ENCODE peak calls at places on chromosome 6, in seven cellular contexts. One of them, this sample, is unnamed.
A peak's percentile ranks its signal among the peaks of the same experiment; 100 is the strongest.

GRCh38 chr6:79071547-79071946 is 6.5 kb downstream of the PHIP start:
- DNase-seq in Peyer's patch: no peak
- DNase-seq in heart right ventricle: no peak
- DNase-seq in cardiac muscle cell: no peak
- DNase-seq in esophagus squamous epithelium: no peak
- DNase-seq in left lung: no peak
- DNase-seq in IMR-90: no peak
- DNase-seq in this sample: no peak

GRCh38 chr6:31822038-31822821 is 5.3 kb upstream of the HSPA1B start:
- DNase-seq in heart right ventricle: peak; percentile 78
- DNase-seq in cardiac muscle cell: peak; percentile 86
- DNase-seq in esophagus squamous epithelium: peak; percentile 25
- DNase-seq in left lung: peak; percentile 89
- DNase-seq in Peyer's patch: peak; percentile 68
- DNase-seq in IMR-90: peak; percentile 64
- DNase-seq in this sample: peak; percentile 53

GRCh38 chr6:77653817-77654216 is 978 bp downstream of the MEI4 start:
- DNase-seq in IMR-90: no peak
- DNase-seq in Peyer's patch: no peak
- DNase-seq in esophagus squamous epithelium: no peak
- DNase-seq in cardiac muscle cell: no peak
- DNase-seq in left lung: no peak
- DNase-seq in heart right ventricle: no peak
- DNase-seq in this sample: no peak

GRCh38 chr6:49540614-49541013 is 9.9 kb upstream of the C6orf141 start:
- DNase-seq in IMR-90: no peak
- DNase-seq in heart right ventricle: no peak
- DNase-seq in Peyer's patch: no peak
- DNase-seq in cardiac muscle cell: no peak
- DNase-seq in esophagus squamous epithelium: no peak
- DNase-seq in left lung: no peak
- DNase-seq in this sample: no peak

GRCh38 chr6:33201147-33201545 is 479 bp downstream of the SLC39A7 start:
- DNase-seq in cardiac muscle cell: peak; percentile 23
- DNase-seq in Peyer's patch: no peak
- DNase-seq in heart right ventricle: no peak
- DNase-seq in esophagus squamous epithelium: no peak
- DNase-seq in left lung: no peak
- DNase-seq in IMR-90: no peak
- DNase-seq in this sample: no peak

GRCh38 chr6:166656269-166657206 is 29.5 kb upstream of the RPS6KA2 start:
- DNase-seq in cardiac muscle cell: peak; percentile 14
- DNase-seq in esophagus squamous epithelium: no peak
- DNase-seq in heart right ventricle: no peak
- DNase-seq in IMR-90: peak; percentile 58
- DNase-seq in left lung: peak; percentile 74
- DNase-seq in Peyer's patch: no peak
- DNase-seq in this sample: no peak

GRCh38 chr6:146026873-146027272 is 2.0 kb upstream of the GRM1 start:
- DNase-seq in left lung: no peak
- DNase-seq in heart right ventricle: no peak
- DNase-seq in esophagus squamous epithelium: no peak
- DNase-seq in IMR-90: no peak
- DNase-seq in cardiac muscle cell: no peak
- DNase-seq in Peyer's patch: no peak
- DNase-seq in this sample: no peak

GRCh38 chr6:108337721-108338120 is 42.9 kb downstream of the AFG1L start:
- DNase-seq in cardiac muscle cell: no peak
- DNase-seq in Peyer's patch: no peak
- DNase-seq in IMR-90: no peak
- DNase-seq in left lung: no peak
- DNase-seq in heart right ventricle: no peak
- DNase-seq in esophagus squamous epithelium: no peak
- DNase-seq in this sample: no peak

GRCh38 chr6:157253699-157254098 is 69.6 kb downstream of the TMEM242 start:
- DNase-seq in cardiac muscle cell: no peak
- DNase-seq in heart right ventricle: no peak
- DNase-seq in left lung: no peak
- DNase-seq in IMR-90: no peak
- DNase-seq in esophagus squamous epithelium: no peak
- DNase-seq in Peyer's patch: no peak
- DNase-seq in this sample: no peak

GRCh38 chr6:52577022-52577777 is at the start of gene TRAM2:
- DNase-seq in left lung: peak; percentile 97
- DNase-seq in heart right ventricle: peak; percentile 91
- DNase-seq in esophagus squamous epithelium: peak; percentile 27
- DNase-seq in Peyer's patch: peak; percentile 80
- DNase-seq in IMR-90: peak; percentile 74
- DNase-seq in cardiac muscle cell: peak; percentile 92
- DNase-seq in this sample: peak; percentile 56

GRCh38 chr6:137415834-137416190 is 78.4 kb downstream of the OLIG3 start:
- DNase-seq in Peyer's patch: no peak
- DNase-seq in heart right ventricle: no peak
- DNase-seq in cardiac muscle cell: no peak
- DNase-seq in esophagus squamous epithelium: no peak
- DNase-seq in left lung: no peak
- DNase-seq in IMR-90: no peak
- DNase-seq in this sample: no peak
- H3K4me3 ChIP-seq in Peyer's patch: no peak overlapping the region
- H3K4me3 ChIP-seq in heart right ventricle: peak overlapping the region; percentile 55
- H3K4me3 ChIP-seq in cardiac muscle cell: no peak overlapping the region
- H3K4me3 ChIP-seq in esophagus squamous epithelium: peak overlapping the region; percentile 45
- H3K4me3 ChIP-seq in left lung: no peak overlapping the region
- H3K4me3 ChIP-seq in IMR-90: no peak overlapping the region
- H3K4me3 ChIP-seq in this sample: no peak overlapping the region

GRCh38 chr6:42278131-42278853 is 60.6 kb upstream of the MRPS10 start:
- DNase-seq in esophagus squamous epithelium: no peak
- DNase-seq in cardiac muscle cell: no peak
- DNase-seq in Peyer's patch: no peak
- DNase-seq in left lung: no peak
- DNase-seq in heart right ventricle: no peak
- DNase-seq in IMR-90: no peak
- DNase-seq in this sample: no peak

GRCh38 chr6:42281016-42281533 is 63.4 kb upstream of the MRPS10 start:
- DNase-seq in Peyer's patch: no peak
- DNase-seq in cardiac muscle cell: no peak
- DNase-seq in heart right ventricle: no peak
- DNase-seq in esophagus squamous epithelium: no peak
- DNase-seq in left lung: no peak
- DNase-seq in IMR-90: no peak
- DNase-seq in this sample: no peak

GRCh38 chr6:42279966-42280629 is 62.4 kb upstream of the MRPS10 start:
- DNase-seq in left lung: peak; percentile 57
- DNase-seq in IMR-90: peak; percentile 59
- DNase-seq in cardiac muscle cell: peak; percentile 73
- DNase-seq in esophagus squamous epithelium: no peak
- DNase-seq in Peyer's patch: no peak
- DNase-seq in heart right ventricle: peak; percentile 59
- DNase-seq in this sample: peak; percentile 20

GRCh38 chr6:42279144-42279781 is 61.6 kb upstream of the MRPS10 start:
- DNase-seq in IMR-90: peak; percentile 71
- DNase-seq in left lung: peak; percentile 76
- DNase-seq in cardiac muscle cell: peak; percentile 54
- DNase-seq in Peyer's patch: peak; percentile 67
- DNase-seq in heart right ventricle: peak; percentile 25
- DNase-seq in esophagus squamous epithelium: no peak
- DNase-seq in this sample: peak; percentile 13

GRCh38 chr6:42281570-42281969 is 63.9 kb upstream of the MRPS10 start:
- DNase-seq in cardiac muscle cell: no peak
- DNase-seq in IMR-90: no peak
- DNase-seq in Peyer's patch: no peak
- DNase-seq in esophagus squamous epithelium: no peak
- DNase-seq in left lung: no peak
- DNase-seq in heart right ventricle: no peak
- DNase-seq in this sample: no peak
- H3K27ac ChIP-seq in cardiac muscle cell: no peak overlapping the region
- H3K27ac ChIP-seq in IMR-90: no peak overlapping the region
- H3K27ac ChIP-seq in Peyer's patch: no peak overlapping the region
- H3K27ac ChIP-seq in esophagus squamous epithelium: peak overlapping the region; percentile 54
- H3K27ac ChIP-seq in left lung: no peak overlapping the region
- H3K27ac ChIP-seq in heart right ventricle: no peak overlapping the region
- H3K27ac ChIP-seq in this sample: no peak overlapping the region

GRCh38 chr6:43836507-43836906 is 66.5 kb downstream of the VEGFA start:
- DNase-seq in left lung: no peak
- DNase-seq in esophagus squamous epithelium: no peak
- DNase-seq in cardiac muscle cell: no peak
- DNase-seq in Peyer's patch: no peak
- DNase-seq in heart right ventricle: no peak
- DNase-seq in IMR-90: peak; percentile 46
- DNase-seq in this sample: no peak
- H3K4me3 ChIP-seq in left lung: no peak overlapping the region
- H3K4me3 ChIP-seq in esophagus squamous epithelium: no peak overlapping the region
- H3K4me3 ChIP-seq in cardiac muscle cell: no peak overlapping the region
- H3K4me3 ChIP-seq in Peyer's patch: no peak overlapping the region
- H3K4me3 ChIP-seq in heart right ventricle: no peak overlapping the region
- H3K4me3 ChIP-seq in IMR-90: no peak overlapping the region
- H3K4me3 ChIP-seq in this sample: no peak overlapping the region

GRCh38 chr6:34692280-34692679 is 4.3 kb downstream of the ILRUN start:
- DNase-seq in Peyer's patch: no peak
- DNase-seq in esophagus squamous epithelium: no peak
- DNase-seq in left lung: no peak
- DNase-seq in heart right ventricle: no peak
- DNase-seq in IMR-90: no peak
- DNase-seq in cardiac muscle cell: no peak
- DNase-seq in this sample: no peak

GRCh38 chr6:34684919-34685318 is 11.6 kb downstream of the ILRUN start:
- DNase-seq in esophagus squamous epithelium: no peak
- DNase-seq in left lung: no peak
- DNase-seq in Peyer's patch: no peak
- DNase-seq in cardiac muscle cell: no peak
- DNase-seq in IMR-90: no peak
- DNase-seq in heart right ventricle: no peak
- DNase-seq in this sample: no peak

GRCh38 chr6:34684364-34684763 is 12.2 kb downstream of the ILRUN start:
- DNase-seq in left lung: no peak
- DNase-seq in IMR-90: no peak
- DNase-seq in Peyer's patch: no peak
- DNase-seq in cardiac muscle cell: no peak
- DNase-seq in esophagus squamous epithelium: no peak
- DNase-seq in heart right ventricle: no peak
- DNase-seq in this sample: no peak

GRCh38 chr6:34689742-34690141 is 6.8 kb downstream of the ILRUN start:
- DNase-seq in Peyer's patch: no peak
- DNase-seq in heart right ventricle: no peak
- DNase-seq in left lung: no peak
- DNase-seq in esophagus squamous epithelium: no peak
- DNase-seq in cardiac muscle cell: no peak
- DNase-seq in IMR-90: no peak
- DNase-seq in this sample: no peak

DNA sequence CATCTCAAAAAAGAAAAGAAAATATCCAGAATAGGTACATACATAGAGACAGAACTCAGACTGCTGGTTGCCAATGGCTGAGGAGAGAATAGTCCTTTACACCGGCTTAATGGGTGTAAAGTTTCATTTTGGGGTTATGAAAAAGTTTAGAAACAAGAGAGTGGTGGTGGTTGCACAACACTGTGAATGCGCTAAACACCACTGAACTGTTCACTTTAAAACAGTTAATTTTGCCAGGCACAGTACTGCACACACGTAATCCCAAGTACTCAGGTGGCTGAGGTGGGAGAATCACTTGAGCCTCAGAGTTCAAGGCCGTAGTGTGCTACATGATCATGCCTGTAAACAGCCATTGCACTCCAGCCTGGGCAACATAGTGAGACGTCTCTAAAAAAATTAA is 7.6 kb downstream of the ILRUN start:
- DNase-seq in Peyer's patch: no peak
- DNase-seq in IMR-90: no peak
- DNase-seq in esophagus squamous epithelium: no peak
- DNase-seq in cardiac muscle cell: no peak
- DNase-seq in left lung: no peak
- DNase-seq in heart right ventricle: no peak
- DNase-seq in this sample: no peak
- H3K27ac ChIP-seq in Peyer's patch: no peak overlapping the region
- H3K27ac ChIP-seq in IMR-90: no peak overlapping the region
- H3K27ac ChIP-seq in esophagus squamous epithelium: no peak overlapping the region
- H3K27ac ChIP-seq in cardiac muscle cell: no peak overlapping the region
- H3K27ac ChIP-seq in left lung: no peak overlapping the region
- H3K27ac ChIP-seq in heart right ventricle: no peak overlapping the region
- H3K27ac ChIP-seq in this sample: no peak overlapping the region

DNA sequence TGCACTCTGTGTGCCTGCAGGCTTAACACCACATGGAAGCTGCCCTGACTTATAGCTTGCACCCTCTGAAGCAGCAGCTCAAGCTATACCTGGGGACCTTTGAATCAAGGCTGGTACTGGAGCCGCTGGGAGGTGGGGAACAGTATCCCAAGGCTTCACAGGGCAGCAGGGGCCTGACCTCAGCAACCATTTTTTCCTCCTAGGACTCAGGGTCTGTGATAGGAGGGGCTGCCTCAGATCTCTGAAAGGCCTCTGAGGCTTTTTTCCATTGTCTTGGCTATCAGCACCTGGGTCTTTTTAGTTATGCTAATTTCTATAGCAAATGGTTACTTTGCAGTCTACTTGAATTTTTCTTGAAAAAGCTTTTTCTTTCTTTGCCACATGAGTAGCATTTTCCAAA is 80.2 kb upstream of the OPRM1 start:
- DNase-seq in Peyer's patch: no peak
- DNase-seq in IMR-90: no peak
- DNase-seq in heart right ventricle: no peak
- DNase-seq in esophagus squamous epithelium: no peak
- DNase-seq in cardiac muscle cell: no peak
- DNase-seq in left lung: no peak
- DNase-seq in this sample: no peak
- H3K4me3 ChIP-seq in Peyer's patch: no peak overlapping the region
- H3K4me3 ChIP-seq in IMR-90: no peak overlapping the region
- H3K4me3 ChIP-seq in heart right ventricle: no peak overlapping the region
- H3K4me3 ChIP-seq in esophagus squamous epithelium: no peak overlapping the region
- H3K4me3 ChIP-seq in cardiac muscle cell: no peak overlapping the region
- H3K4me3 ChIP-seq in left lung: no peak overlapping the region
- H3K4me3 ChIP-seq in this sample: no peak overlapping the region

GRCh38 chr6:43927525-43928210 is 157.7 kb downstream of the VEGFA start:
- DNase-seq in heart right ventricle: no peak
- DNase-seq in cardiac muscle cell: no peak
- DNase-seq in Peyer's patch: no peak
- DNase-seq in IMR-90: no peak
- DNase-seq in left lung: no peak
- DNase-seq in esophagus squamous epithelium: no peak
- DNase-seq in this sample: no peak

GRCh38 chr6:43929511-43929910 is 159.5 kb downstream of the VEGFA start:
- DNase-seq in esophagus squamous epithelium: no peak
- DNase-seq in cardiac muscle cell: no peak
- DNase-seq in left lung: no peak
- DNase-seq in heart right ventricle: no peak
- DNase-seq in Peyer's patch: no peak
- DNase-seq in IMR-90: no peak
- DNase-seq in this sample: no peak

GRCh38 chr6:43923376-43924221 is 153.6 kb downstream of the VEGFA start:
- DNase-seq in esophagus squamous epithelium: no peak
- DNase-seq in heart right ventricle: no peak
- DNase-seq in IMR-90: peak; percentile 56
- DNase-seq in Peyer's patch: no peak
- DNase-seq in left lung: no peak
- DNase-seq in cardiac muscle cell: peak; percentile 43
- DNase-seq in this sample: peak; percentile 7

GRCh38 chr6:43924222-43924702 is 154.3 kb downstream of the VEGFA start:
- DNase-seq in IMR-90: peak; percentile 56
- DNase-seq in heart right ventricle: no peak
- DNase-seq in cardiac muscle cell: peak; percentile 24
- DNase-seq in esophagus squamous epithelium: no peak
- DNase-seq in Peyer's patch: peak; percentile 23
- DNase-seq in left lung: no peak
- DNase-seq in this sample: no peak

GRCh38 chr6:43926644-43927524 is 156.9 kb downstream of the VEGFA start:
- DNase-seq in cardiac muscle cell: peak; percentile 97
- DNase-seq in esophagus squamous epithelium: no peak
- DNase-seq in heart right ventricle: no peak
- DNase-seq in left lung: no peak
- DNase-seq in Peyer's patch: no peak
- DNase-seq in IMR-90: peak; percentile 92
- DNase-seq in this sample: peak; percentile 51
- H3K27ac ChIP-seq in cardiac muscle cell: peak overlapping the region; percentile 63
- H3K27ac ChIP-seq in esophagus squamous epithelium: no peak overlapping the region
- H3K27ac ChIP-seq in heart right ventricle: no peak overlapping the region
- H3K27ac ChIP-seq in left lung: no peak overlapping the region
- H3K27ac ChIP-seq in Peyer's patch: peak overlapping the region; percentile 83
- H3K27ac ChIP-seq in IMR-90: peak overlapping the region; percentile 54
- H3K27ac ChIP-seq in this sample: no peak overlapping the region

This sample was measured in brain microvascular endothelial cell.